ENCODE peak calls at places on chromosomes 11 and 22, in nine cellular contexts. One of them, this sample, is unnamed. For H3K4me1, the result is how much of the 10 kb centered on the place peaks cover.

GRCh38 chr11:91160661-91161060 is 937.8 kb upstream of the CHORDC1 start:
- DNase-seq in PC-3: no peak
- DNase-seq in heart right ventricle: no peak
- DNase-seq in CD4-positive, CD25-positive, alpha-beta regulatory T cell: no peak
- DNase-seq in right cardiac atrium: no peak
- DNase-seq in mesendoderm: no peak
- DNase-seq in DND-41: no peak
- DNase-seq in transverse colon: no peak
- DNase-seq in left ventricle myocardium inferior: no peak
- DNase-seq in this sample: no peak

GRCh38 chr11:20112291-20113146 is 47.8 kb downstream of the DBX1 start:
- DNase-seq in PC-3: peak
- DNase-seq in transverse colon: peak
- DNase-seq in heart right ventricle: peak
- DNase-seq in CD4-positive, CD25-positive, alpha-beta regulatory T cell: peak
- DNase-seq in DND-41: no peak
- DNase-seq in left ventricle myocardium inferior: peak
- DNase-seq in mesendoderm: peak
- DNase-seq in right cardiac atrium: peak
- DNase-seq in this sample: no peak

GRCh38 chr11:36431429-36432092 is 78.5 kb downstream of the TRAF6 start:
- DNase-seq in transverse colon: peak
- DNase-seq in right cardiac atrium: no peak
- DNase-seq in PC-3: peak
- DNase-seq in mesendoderm: peak
- DNase-seq in CD4-positive, CD25-positive, alpha-beta regulatory T cell: peak
- DNase-seq in heart right ventricle: peak
- DNase-seq in DND-41: no peak
- DNase-seq in left ventricle myocardium inferior: peak
- DNase-seq in this sample: no peak

GRCh38 chr11:75273989-75274391 is 33.4 kb downstream of the TPBGL start:
- DNase-seq in mesendoderm: no peak
- DNase-seq in DND-41: no peak
- DNase-seq in transverse colon: no peak
- DNase-seq in right cardiac atrium: peak
- DNase-seq in heart right ventricle: no peak
- DNase-seq in CD4-positive, CD25-positive, alpha-beta regulatory T cell: no peak
- DNase-seq in left ventricle myocardium inferior: no peak
- DNase-seq in PC-3: no peak
- DNase-seq in this sample: no peak

GRCh38 chr11:124467376-124468061 is 22.0 kb upstream of the OR8B8 start:
- DNase-seq in DND-41: no peak
- DNase-seq in mesendoderm: no peak
- DNase-seq in left ventricle myocardium inferior: no peak
- DNase-seq in PC-3: no peak
- DNase-seq in right cardiac atrium: peak
- DNase-seq in CD4-positive, CD25-positive, alpha-beta regulatory T cell: no peak
- DNase-seq in transverse colon: no peak
- DNase-seq in heart right ventricle: no peak
- DNase-seq in this sample: no peak

GRCh38 chr22:41197046-41197807 is 7.9 kb upstream of the L3MBTL2 start:
- DNase-seq in heart right ventricle: peak
- DNase-seq in mesendoderm: peak
- DNase-seq in CD4-positive, CD25-positive, alpha-beta regulatory T cell: peak
- DNase-seq in left ventricle myocardium inferior: peak
- DNase-seq in DND-41: peak
- DNase-seq in transverse colon: peak
- DNase-seq in PC-3: peak
- DNase-seq in right cardiac atrium: peak
- DNase-seq in this sample: peak

GRCh38 chr22:20904008-20904979 is 12.9 kb upstream of the CRKL start:
- DNase-seq in transverse colon: no peak
- DNase-seq in DND-41: no peak
- DNase-seq in CD4-positive, CD25-positive, alpha-beta regulatory T cell: no peak
- DNase-seq in mesendoderm: no peak
- DNase-seq in PC-3: peak
- DNase-seq in right cardiac atrium: no peak
- DNase-seq in left ventricle myocardium inferior: no peak
- DNase-seq in heart right ventricle: no peak
- DNase-seq in this sample: no peak

GRCh38 chr11:3855808-3856491 is 486 bp downstream of the STIM1 start:
- DNase-seq in heart right ventricle: peak
- DNase-seq in transverse colon: peak
- DNase-seq in mesendoderm: peak
- DNase-seq in PC-3: peak
- DNase-seq in DND-41: peak
- DNase-seq in left ventricle myocardium inferior: peak
- DNase-seq in CD4-positive, CD25-positive, alpha-beta regulatory T cell: peak
- DNase-seq in right cardiac atrium: no peak
- DNase-seq in this sample: peak

GRCh38 chr11:3058753-3059664 is 1.8 kb upstream of the CARS1 start:
- DNase-seq in PC-3: peak
- DNase-seq in CD4-positive, CD25-positive, alpha-beta regulatory T cell: no peak
- DNase-seq in DND-41: no peak
- DNase-seq in mesendoderm: peak
- DNase-seq in right cardiac atrium: peak
- DNase-seq in heart right ventricle: no peak
- DNase-seq in transverse colon: no peak
- DNase-seq in left ventricle myocardium inferior: no peak
- DNase-seq in this sample: peak

GRCh38 chr11:102115557-102115956 is 5.3 kb downstream of the YAP1 start:
- DNase-seq in right cardiac atrium: no peak
- DNase-seq in CD4-positive, CD25-positive, alpha-beta regulatory T cell: no peak
- DNase-seq in PC-3: peak
- DNase-seq in DND-41: no peak
- DNase-seq in mesendoderm: peak
- DNase-seq in left ventricle myocardium inferior: no peak
- DNase-seq in heart right ventricle: no peak
- DNase-seq in transverse colon: peak
- DNase-seq in this sample: no peak

GRCh38 chr11:21105196-21105917 is 436.0 kb downstream of the NELL1 start:
- DNase-seq in CD4-positive, CD25-positive, alpha-beta regulatory T cell: no peak
- DNase-seq in mesendoderm: peak
- DNase-seq in PC-3: no peak
- DNase-seq in transverse colon: no peak
- DNase-seq in heart right ventricle: no peak
- DNase-seq in DND-41: no peak
- DNase-seq in left ventricle myocardium inferior: no peak
- DNase-seq in right cardiac atrium: no peak
- DNase-seq in this sample: no peak

GRCh38 chr11:102664001-102664752 is 39.0 kb upstream of the MMP20 start:
- DNase-seq in mesendoderm: peak
- DNase-seq in left ventricle myocardium inferior: no peak
- DNase-seq in right cardiac atrium: no peak
- DNase-seq in transverse colon: no peak
- DNase-seq in CD4-positive, CD25-positive, alpha-beta regulatory T cell: peak
- DNase-seq in DND-41: peak
- DNase-seq in PC-3: peak
- DNase-seq in heart right ventricle: no peak
- DNase-seq in this sample: no peak

GRCh38 chr22:24952837-24953293 is 349 bp downstream of the KIAA1671 start:
- DNase-seq in right cardiac atrium: no peak
- DNase-seq in PC-3: peak
- DNase-seq in DND-41: no peak
- DNase-seq in left ventricle myocardium inferior: peak
- DNase-seq in CD4-positive, CD25-positive, alpha-beta regulatory T cell: peak
- DNase-seq in heart right ventricle: peak
- DNase-seq in mesendoderm: peak
- DNase-seq in transverse colon: peak
- DNase-seq in this sample: peak

GRCh38 chr11:117201906-117202305 is 2.7 kb downstream of the TAGLN start:
- DNase-seq in CD4-positive, CD25-positive, alpha-beta regulatory T cell: no peak
- DNase-seq in PC-3: no peak
- DNase-seq in left ventricle myocardium inferior: no peak
- DNase-seq in heart right ventricle: no peak
- DNase-seq in DND-41: no peak
- DNase-seq in mesendoderm: peak
- DNase-seq in transverse colon: no peak
- DNase-seq in right cardiac atrium: peak
- DNase-seq in this sample: no peak

GRCh38 chr11:46102843-46103242 is 18.4 kb downstream of the PHF21A start:
- DNase-seq in PC-3: no peak
- DNase-seq in mesendoderm: peak
- DNase-seq in DND-41: no peak
- DNase-seq in transverse colon: no peak
- DNase-seq in left ventricle myocardium inferior: no peak
- DNase-seq in CD4-positive, CD25-positive, alpha-beta regulatory T cell: no peak
- DNase-seq in right cardiac atrium: no peak
- DNase-seq in heart right ventricle: no peak
- DNase-seq in this sample: no peak
- H3K4me1 ChIP-seq in PC-3: under half
- H3K4me1 ChIP-seq in mesendoderm: under half
- H3K4me1 ChIP-seq in DND-41: under half
- H3K4me1 ChIP-seq in transverse colon: under half
- H3K4me1 ChIP-seq in left ventricle myocardium inferior: half or more
- H3K4me1 ChIP-seq in CD4-positive, CD25-positive, alpha-beta regulatory T cell: under half
- H3K4me1 ChIP-seq in right cardiac atrium: under half
- H3K4me1 ChIP-seq in heart right ventricle: half or more
- H3K4me1 ChIP-seq in this sample: half or more

GRCh38 chr11:96019271-96019670 is 95.4 kb upstream of the MTMR2 start:
- DNase-seq in CD4-positive, CD25-positive, alpha-beta regulatory T cell: no peak
- DNase-seq in right cardiac atrium: no peak
- DNase-seq in left ventricle myocardium inferior: no peak
- DNase-seq in PC-3: no peak
- DNase-seq in heart right ventricle: no peak
- DNase-seq in DND-41: no peak
- DNase-seq in transverse colon: no peak
- DNase-seq in mesendoderm: no peak
- DNase-seq in this sample: no peak
- H3K4me1 ChIP-seq in CD4-positive, CD25-positive, alpha-beta regulatory T cell: under half
- H3K4me1 ChIP-seq in right cardiac atrium: under half
- H3K4me1 ChIP-seq in left ventricle myocardium inferior: under half
- H3K4me1 ChIP-seq in PC-3: under half
- H3K4me1 ChIP-seq in heart right ventricle: under half
- H3K4me1 ChIP-seq in DND-41: under half
- H3K4me1 ChIP-seq in transverse colon: under half
- H3K4me1 ChIP-seq in mesendoderm: under half
- H3K4me1 ChIP-seq in this sample: under half

GRCh38 chr11:68382358-68382998 is 70.1 kb downstream of the LRP5 start:
- DNase-seq in left ventricle myocardium inferior: no peak
- DNase-seq in DND-41: no peak
- DNase-seq in PC-3: no peak
- DNase-seq in CD4-positive, CD25-positive, alpha-beta regulatory T cell: no peak
- DNase-seq in mesendoderm: no peak
- DNase-seq in heart right ventricle: no peak
- DNase-seq in transverse colon: no peak
- DNase-seq in right cardiac atrium: peak
- DNase-seq in this sample: no peak

GRCh38 chr11:68380786-68381622 is 68.6 kb downstream of the LRP5 start:
- DNase-seq in transverse colon: no peak
- DNase-seq in heart right ventricle: peak
- DNase-seq in DND-41: no peak
- DNase-seq in right cardiac atrium: peak
- DNase-seq in mesendoderm: peak
- DNase-seq in CD4-positive, CD25-positive, alpha-beta regulatory T cell: no peak
- DNase-seq in left ventricle myocardium inferior: peak
- DNase-seq in PC-3: no peak
- DNase-seq in this sample: no peak

GRCh38 chr11:68377389-68377795 is 65.0 kb downstream of the LRP5 start:
- DNase-seq in DND-41: no peak
- DNase-seq in PC-3: no peak
- DNase-seq in transverse colon: no peak
- DNase-seq in left ventricle myocardium inferior: no peak
- DNase-seq in mesendoderm: no peak
- DNase-seq in CD4-positive, CD25-positive, alpha-beta regulatory T cell: no peak
- DNase-seq in right cardiac atrium: no peak
- DNase-seq in heart right ventricle: no peak
- DNase-seq in this sample: no peak

GRCh38 chr11:68381716-68382115 is 69.3 kb downstream of the LRP5 start:
- DNase-seq in CD4-positive, CD25-positive, alpha-beta regulatory T cell: no peak
- DNase-seq in DND-41: no peak
- DNase-seq in PC-3: no peak
- DNase-seq in heart right ventricle: no peak
- DNase-seq in left ventricle myocardium inferior: no peak
- DNase-seq in mesendoderm: no peak
- DNase-seq in right cardiac atrium: peak
- DNase-seq in transverse colon: no peak
- DNase-seq in this sample: no peak

DNA sequence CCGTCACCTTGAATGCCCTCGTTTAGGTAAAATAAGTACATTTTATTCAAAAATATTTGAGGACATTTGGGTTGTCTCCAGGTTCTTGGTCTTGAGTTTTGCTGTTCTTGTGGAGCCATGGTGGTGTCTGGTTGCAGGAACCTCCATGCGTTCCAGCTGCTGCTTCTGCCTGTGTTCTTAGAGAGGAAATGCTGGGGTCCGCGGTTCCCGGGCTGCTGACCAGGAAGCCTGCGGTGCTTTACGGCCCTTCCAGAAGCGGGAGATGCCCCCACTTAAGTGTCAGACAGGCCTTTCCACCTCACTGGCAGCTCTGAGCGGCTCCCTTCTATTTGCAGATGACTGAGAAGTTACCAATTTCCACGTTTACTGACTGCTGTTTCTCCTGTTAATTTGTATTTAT is 66.8 kb downstream of the LRP5 start:
- DNase-seq in CD4-positive, CD25-positive, alpha-beta regulatory T cell: no peak
- DNase-seq in heart right ventricle: no peak
- DNase-seq in right cardiac atrium: no peak
- DNase-seq in transverse colon: no peak
- DNase-seq in mesendoderm: no peak
- DNase-seq in DND-41: no peak
- DNase-seq in left ventricle myocardium inferior: no peak
- DNase-seq in PC-3: no peak
- DNase-seq in this sample: no peak
- H3K4me1 ChIP-seq in CD4-positive, CD25-positive, alpha-beta regulatory T cell: under half
- H3K4me1 ChIP-seq in heart right ventricle: half or more
- H3K4me1 ChIP-seq in right cardiac atrium: under half
- H3K4me1 ChIP-seq in transverse colon: under half
- H3K4me1 ChIP-seq in mesendoderm: under half
- H3K4me1 ChIP-seq in DND-41: under half
- H3K4me1 ChIP-seq in left ventricle myocardium inferior: half or more
- H3K4me1 ChIP-seq in PC-3: under half
- H3K4me1 ChIP-seq in this sample: half or more

GRCh38 chr11:95886462-95886861 is 37.4 kb downstream of the MTMR2 start:
- DNase-seq in PC-3: peak
- DNase-seq in heart right ventricle: no peak
- DNase-seq in CD4-positive, CD25-positive, alpha-beta regulatory T cell: no peak
- DNase-seq in left ventricle myocardium inferior: no peak
- DNase-seq in mesendoderm: no peak
- DNase-seq in transverse colon: no peak
- DNase-seq in DND-41: no peak
- DNase-seq in right cardiac atrium: no peak
- DNase-seq in this sample: no peak

GRCh38 chr11:95884802-95885201 is 39.1 kb downstream of the MTMR2 start:
- DNase-seq in left ventricle myocardium inferior: no peak
- DNase-seq in PC-3: no peak
- DNase-seq in CD4-positive, CD25-positive, alpha-beta regulatory T cell: no peak
- DNase-seq in transverse colon: no peak
- DNase-seq in right cardiac atrium: no peak
- DNase-seq in heart right ventricle: no peak
- DNase-seq in DND-41: no peak
- DNase-seq in mesendoderm: no peak
- DNase-seq in this sample: no peak

GRCh38 chr11:95891423-95892177 is 32.3 kb downstream of the MTMR2 start:
- DNase-seq in DND-41: no peak
- DNase-seq in mesendoderm: no peak
- DNase-seq in left ventricle myocardium inferior: no peak
- DNase-seq in CD4-positive, CD25-positive, alpha-beta regulatory T cell: no peak
- DNase-seq in heart right ventricle: no peak
- DNase-seq in PC-3: no peak
- DNase-seq in right cardiac atrium: no peak
- DNase-seq in transverse colon: no peak
- DNase-seq in this sample: no peak

GRCh38 chr11:95888852-95889251 is 35.1 kb downstream of the MTMR2 start:
- DNase-seq in CD4-positive, CD25-positive, alpha-beta regulatory T cell: no peak
- DNase-seq in transverse colon: no peak
- DNase-seq in DND-41: no peak
- DNase-seq in mesendoderm: no peak
- DNase-seq in left ventricle myocardium inferior: no peak
- DNase-seq in heart right ventricle: no peak
- DNase-seq in right cardiac atrium: no peak
- DNase-seq in PC-3: no peak
- DNase-seq in this sample: no peak

GRCh38 chr11:95888439-95888838 is 35.5 kb downstream of the MTMR2 start:
- DNase-seq in CD4-positive, CD25-positive, alpha-beta regulatory T cell: no peak
- DNase-seq in PC-3: no peak
- DNase-seq in DND-41: no peak
- DNase-seq in transverse colon: no peak
- DNase-seq in heart right ventricle: no peak
- DNase-seq in right cardiac atrium: no peak
- DNase-seq in mesendoderm: no peak
- DNase-seq in left ventricle myocardium inferior: no peak
- DNase-seq in this sample: no peak
- H3K4me1 ChIP-seq in CD4-positive, CD25-positive, alpha-beta regulatory T cell: under half
- H3K4me1 ChIP-seq in PC-3: under half
- H3K4me1 ChIP-seq in DND-41: under half
- H3K4me1 ChIP-seq in transverse colon: under half
- H3K4me1 ChIP-seq in heart right ventricle: under half
- H3K4me1 ChIP-seq in right cardiac atrium: under half
- H3K4me1 ChIP-seq in mesendoderm: under half
- H3K4me1 ChIP-seq in left ventricle myocardium inferior: under half
- H3K4me1 ChIP-seq in this sample: under half

This sample was measured in lower lobe of right lung.